ENCODE peak calls at places on chromosomes 13 and 19, in five cellular contexts. V is omental fat pad; Z is activated T-cell treated with anti-CD3 and anti-CD28 coated beads, Interleukin-2, amount 50 U/mL, for 72 hours; E is left colon; U is upper lobe of left lung. K is an unnamed sample.
A peak's percentile ranks its signal among the peaks of the same experiment; 100 is the strongest.

GRCh38 chr19:54462072-54462712 is 1.4 kb downstream of the LENG9 start:
- ATAC-seq in U (no peak), Z (no peak), V (no peak), E (peak; percentile 1), K (no peak)

GRCh38 chr19:49851456-49852259 is 699 bp downstream of the PTOV1 start:
- ATAC-seq in V (peak; percentile 6), Z (no peak), E (no peak), U (no peak), K (no peak)

GRCh38 chr19:1746401-1747284 is 6.7 kb upstream of the ONECUT3 start:
- ATAC-seq in U (no peak), E (no peak), V (no peak), Z (peak; percentile 10), K (no peak)

GRCh38 chr13:76828316-76828741 is 57.9 kb downstream of the KCTD12 start:
- ATAC-seq in Z (peak; percentile 85), E (no peak), U (no peak), V (no peak), K (no peak)

GRCh38 chr13:42729857-42730402 is 51.5 kb upstream of the FAM216B start:
- ATAC-seq in Z (no peak), V (no peak), U (no peak), E (no peak), K (no peak)

GRCh38 chr13:26914148-26914547 is 153.6 kb upstream of the GPR12 start:
- ATAC-seq in V (no peak), U (no peak), Z (no peak), E (no peak), K (no peak)

GRCh38 chr19:57241181-57241580 is 749 bp downstream of the ZNF805 start:
- ATAC-seq in V (no peak), U (no peak), E (no peak), Z (no peak), K (no peak)

GRCh38 chr13:41428155-41428554 is 29.2 kb upstream of the RGCC start:
- ATAC-seq in V (no peak), E (no peak), Z (peak; percentile 85), U (peak; percentile 40), K (no peak)

GRCh38 chr13:49733181-49733951 is 42.1 kb upstream of the EBPL start:
- ATAC-seq in V (no peak), U (peak; percentile 51), E (no peak), Z (no peak), K (no peak)

GRCh38 chr13:52832268-52832667 is 16.2 kb downstream of the PCDH8 start:
- ATAC-seq in Z (no peak), E (no peak), U (no peak), V (no peak), K (no peak)

GRCh38 chr13:49530452-49530851 is 34.7 kb downstream of the PHF11 start:
- ATAC-seq in E (no peak), Z (no peak), V (no peak), U (no peak), K (no peak)

GRCh38 chr13:24249586-24249985 is 59.8 kb upstream of the C1QTNF9 start:
- ATAC-seq in V (no peak), E (no peak), Z (no peak), U (peak; percentile 25), K (no peak)

GRCh38 chr13:18212873-18213272 is 968.8 kb downstream of the TUBA3C start:
- ATAC-seq in E (peak; percentile 68), Z (peak; percentile 51), V (peak; percentile 84), U (peak; percentile 80), K (peak; percentile 78)

GRCh38 chr13:98214008-98214643 is 37.1 kb upstream of the RNF113B start:
- ATAC-seq in V (peak; percentile 88), U (peak; percentile 20), Z (no peak), E (peak; percentile 31), K (no peak)

GRCh38 chr19:8481191-8481590 is 21.2 kb downstream of the PRAM1 start:
- ATAC-seq in V (no peak), Z (no peak), U (no peak), E (no peak), K (no peak)

GRCh38 chr19:42561512-42561911 is 33.2 kb downstream of the CEACAM8 start:
- ATAC-seq in V (no peak), Z (no peak), E (peak; percentile 26), U (no peak), K (no peak)

GRCh38 chr13:110216403-110217041 is 90.4 kb downstream of the COL4A1 start:
- ATAC-seq in V (peak; percentile 42), E (no peak), Z (no peak), U (peak; percentile 42), K (peak; percentile 63)